ENCODE peak calls at places on chromosomes 5 and 9, in eight cellular contexts. I, F, A, N, M, L, W and O are unnamed samples.

GRCh38 chr9:97478301-97478981 is 23.0 kb upstream of the TMOD1 start:
- DNase-seq in I (no peak), F (no peak), A (no peak), N (no peak), M (no peak), L (no peak), W (no peak), O (no peak)

GRCh38 chr5:113450366-113451328 is 15.9 kb upstream of the TSSK1B start:
- DNase-seq in I (no peak), F (no peak), A (no peak), N (no peak), M (peak; percentile 16), L (no peak), W (no peak), O (no peak)

GRCh38 chr9:38228331-38229122 is 159.5 kb upstream of the SHB start:
- DNase-seq in I (no peak), F (peak; percentile 22), A (no peak), N (no peak), M (no peak), L (no peak), W (no peak), O (no peak)

GRCh38 chr9:133888048-133888778 is 103.9 kb downstream of the VAV2 start:
- DNase-seq in I (no peak), F (peak; percentile 54), A (no peak), N (no peak), M (peak; percentile 56), L (no peak), W (no peak), O (no peak)

GRCh38 chr5:175773534-175774070 is 97.8 kb upstream of the CPLX2 start:
- DNase-seq in I (no peak), F (no peak), A (no peak), N (no peak), M (no peak), L (no peak), W (no peak), O (no peak)

GRCh38 chr5:119275873-119276214 is 80.0 kb upstream of the TNFAIP8 start:
- DNase-seq in I (no peak), F (no peak), A (no peak), N (no peak), M (no peak), L (no peak), W (no peak), O (no peak)

GRCh38 chr5:115214541-115214940 is 44.8 kb upstream of the TRIM36 start:
- DNase-seq in I (no peak), F (no peak), A (no peak), N (no peak), M (no peak), L (no peak), W (no peak), O (no peak)

GRCh38 chr5:18792145-18792544 is 1157.9 kb downstream of the TAF11L14 start:
- DNase-seq in I (no peak), F (peak; percentile 2), A (no peak), N (no peak), M (peak; percentile 99), L (peak; percentile 1), W (no peak), O (no peak)

GRCh38 chr5:167261309-167262100 is 1029.9 kb upstream of the WWC1 start:
- DNase-seq in I (no peak), F (no peak), A (no peak), N (no peak), M (peak; percentile 2), L (no peak), W (no peak), O (no peak)

GRCh38 chr5:122121782-122122465 is 7.4 kb upstream of the ZNF474 start:
- DNase-seq in I (no peak), F (peak; percentile 83), A (no peak), N (no peak), M (peak; percentile 80), L (no peak), W (no peak), O (no peak)

GRCh38 chr9:37542895-37543294 is 33.3 kb downstream of the FBXO10 start:
- DNase-seq in I (no peak), F (no peak), A (no peak), N (no peak), M (peak; percentile 88), L (no peak), W (no peak), O (no peak)

GRCh38 chr9:124257865-124258764 is at the start of gene NEK6:
- DNase-seq in I (no peak), F (no peak), A (peak; percentile 64), N (peak; percentile 62), M (peak; percentile 47), L (peak; percentile 32), W (no peak), O (peak; percentile 32)

GRCh38 chr9:96551403-96551802 is 68.2 kb downstream of the CDC14B start:
- DNase-seq in I (no peak), F (no peak), A (no peak), N (no peak), M (no peak), L (no peak), W (no peak), O (no peak)

GRCh38 chr5:148910686-148911361 is 84.4 kb downstream of the ADRB2 start:
- DNase-seq in I (no peak), F (no peak), A (no peak), N (peak; percentile 46), M (peak; percentile 91), L (peak; percentile 63), W (no peak), O (no peak)

GRCh38 chr5:180804129-180804601 is 1.6 kb upstream of the MGAT1 start:
- DNase-seq in I (no peak), F (no peak), A (no peak), N (no peak), M (no peak), L (no peak), W (peak; percentile 22), O (peak; percentile 37)

GRCh38 chr5:180801596-180802324 is 846 bp downstream of the MGAT1 start:
- DNase-seq in I (no peak), F (no peak), A (no peak), N (no peak), M (no peak), L (peak; percentile 44), W (peak; percentile 16), O (peak; percentile 47)

GRCh38 chr5:180806351-180807011 is 3.9 kb upstream of the MGAT1 start:
- DNase-seq in I (no peak), F (no peak), A (no peak), N (no peak), M (no peak), L (no peak), W (peak; percentile 17), O (no peak)

GRCh38 chr5:180802325-180803180 is at the start of gene MGAT1:
- DNase-seq in I (peak; percentile 92), F (peak; percentile 73), A (peak; percentile 95), N (peak; percentile 95), M (peak; percentile 66), L (peak; percentile 87), W (peak; percentile 88), O (peak; percentile 39)

DNA sequence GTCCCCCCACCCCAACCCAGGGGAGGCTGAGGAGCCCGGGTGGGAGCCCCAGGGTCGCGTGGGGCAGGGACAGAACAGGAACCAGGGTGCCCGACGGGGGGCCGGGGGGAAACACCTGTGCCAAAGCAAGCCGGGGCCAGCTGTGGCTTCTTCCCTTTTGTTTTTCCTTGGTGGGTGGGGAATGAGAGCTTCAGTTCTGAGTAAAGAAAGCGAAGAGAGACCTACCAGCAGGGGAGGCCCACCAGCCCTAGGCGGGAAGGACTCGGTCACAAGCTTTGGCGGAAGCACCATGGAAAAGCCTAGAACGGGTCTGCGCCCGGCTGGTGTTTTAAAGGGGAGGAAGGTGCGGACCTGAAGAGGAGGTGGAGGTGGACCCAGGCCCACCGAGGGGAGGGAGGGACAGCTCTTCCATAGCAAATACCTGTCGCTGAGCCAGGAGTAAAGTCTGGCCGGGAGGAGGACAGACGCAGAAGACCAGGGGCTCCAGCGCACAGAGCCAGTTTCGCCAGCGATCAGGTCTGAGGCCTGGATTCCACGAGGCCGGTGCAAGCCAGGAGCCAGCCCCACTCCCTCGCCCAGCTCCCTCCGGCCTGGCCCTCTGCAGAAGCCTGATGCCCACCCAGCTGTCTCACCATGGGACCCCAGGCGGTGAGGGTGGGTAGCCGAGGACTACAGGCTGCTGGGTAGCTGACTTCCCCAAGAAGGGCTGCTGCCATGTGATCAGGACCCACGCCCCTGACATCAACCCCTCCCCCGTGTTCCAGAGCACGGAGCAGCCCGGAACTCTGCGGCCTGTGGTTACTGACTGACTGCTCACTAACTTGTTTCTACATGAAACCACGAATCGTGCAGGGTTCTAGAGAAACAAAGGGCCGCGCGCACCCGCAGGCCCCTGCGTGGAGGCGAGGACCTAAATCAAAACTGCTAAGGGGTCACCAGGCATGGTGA is 849 bp upstream of the MGAT1 start:
- DNase-seq in I (peak; percentile 71), F (peak; percentile 51), A (peak; percentile 84), N (peak; percentile 94), M (peak; percentile 86), L (peak; percentile 53), W (peak; percentile 60), O (peak; percentile 78)
- H3K36me3 ChIP-seq in I (no peaks in the 10 kb centered on the region), F (peaks cover 2% of the 10 kb centered on the region), A (peaks cover 3% of the 10 kb centered on the region), N (no peaks in the 10 kb centered on the region), M (no peaks in the 10 kb centered on the region), L (peaks cover 2% of the 10 kb centered on the region), W (no peaks in the 10 kb centered on the region), O (peaks cover 4% of the 10 kb centered on the region)

GRCh38 chr9:27336829-27337228 is 39.9 kb upstream of the EQTN start:
- DNase-seq in I (no peak), F (no peak), A (no peak), N (no peak), M (no peak), L (no peak), W (no peak), O (no peak)

GRCh38 chr9:27339661-27340295 is 42.8 kb upstream of the EQTN start:
- DNase-seq in I (no peak), F (no peak), A (no peak), N (peak; percentile 79), M (no peak), L (no peak), W (no peak), O (no peak)

GRCh38 chr9:27337833-27338526 is 41.0 kb upstream of the EQTN start:
- DNase-seq in I (no peak), F (no peak), A (no peak), N (peak; percentile 57), M (no peak), L (no peak), W (no peak), O (no peak)

GRCh38 chr9:27340876-27341540 is 44.1 kb upstream of the EQTN start:
- DNase-seq in I (no peak), F (no peak), A (no peak), N (no peak), M (peak; percentile 26), L (no peak), W (no peak), O (no peak)

GRCh38 chr9:27338527-27338903 is 41.6 kb upstream of the EQTN start:
- DNase-seq in I (no peak), F (no peak), A (no peak), N (no peak), M (no peak), L (no peak), W (no peak), O (no peak)
- H3K4me1 ChIP-seq in I (peaks cover 32% of the 10 kb centered on the region), F (peaks cover 6% of the 10 kb centered on the region), A (peaks cover 22% of the 10 kb centered on the region), N (peaks cover 11% of the 10 kb centered on the region), M (peaks cover 17% of the 10 kb centered on the region), L (no peaks in the 10 kb centered on the region), W (peaks cover 48% of the 10 kb centered on the region), O (no peaks in the 10 kb centered on the region)

GRCh38 chr9:127438394-127438793 is 12.8 kb downstream of the RPL12 start:
- DNase-seq in I (no peak), F (peak; percentile 86), A (no peak), N (no peak), M (no peak), L (no peak), W (no peak), O (no peak)
- H3K36me3 ChIP-seq in I (peaks cover 15% of the 10 kb centered on the region), F (peaks cover 47% of the 10 kb centered on the region), A (peaks cover 12% of the 10 kb centered on the region), N (peaks cover 14% of the 10 kb centered on the region), M (peaks cover 52% of the 10 kb centered on the region), L (peaks cover 50% of the 10 kb centered on the region), W (no peaks in the 10 kb centered on the region), O (peaks cover 48% of the 10 kb centered on the region)

GRCh38 chr5:89883967-89884366 is 525.6 kb downstream of the CETN3 start:
- DNase-seq in I (no peak), F (no peak), A (no peak), N (no peak), M (no peak), L (no peak), W (no peak), O (no peak)
- H3K4me1 ChIP-seq in I (no peaks in the 10 kb centered on the region), F (no peaks in the 10 kb centered on the region), A (no peaks in the 10 kb centered on the region), N (no peaks in the 10 kb centered on the region), M (no peaks in the 10 kb centered on the region), L (no peaks in the 10 kb centered on the region), W (no peaks in the 10 kb centered on the region), O (no peaks in the 10 kb centered on the region)